ENCODE peak calls at places on chromosomes 13 and 19, in five cellular contexts. F, A, W, L and D are unnamed samples.

GRCh38 chr13:67509039-67509438 is 278.9 kb upstream of the PCDH9 start:
- DNase-seq in F (no peak), A (no peak), W (no peak), L (no peak), D (no peak)

GRCh38 chr13:64234255-64234654 is 2818.6 kb upstream of the PCDH20 start:
- DNase-seq in F (peak), A (no peak), W (no peak), L (no peak), D (no peak)

GRCh38 chr19:1455002-1455335 is 5.0 kb downstream of the APC2 start:
- DNase-seq in F (no peak), A (no peak), W (no peak), L (no peak), D (no peak)

GRCh38 chr19:40502647-40503046 is 35.8 kb downstream of the SPTBN4 start:
- DNase-seq in F (peak), A (peak), W (no peak), L (no peak), D (peak)

GRCh38 chr13:83449666-83450395 is 432.4 kb downstream of the SLITRK1 start:
- DNase-seq in F (peak), A (no peak), W (no peak), L (peak), D (no peak)

GRCh38 chr13:29140277-29140676 is 320.1 kb downstream of the MTUS2 start:
- DNase-seq in F (no peak), A (no peak), W (no peak), L (no peak), D (no peak)

GRCh38 chr13:34419025-34419424 is 523.0 kb upstream of the NBEA start:
- DNase-seq in F (no peak), A (no peak), W (no peak), L (no peak), D (no peak)

GRCh38 chr13:73913043-73913740 is 221.0 kb downstream of the KLF12 start:
- DNase-seq in F (peak), A (no peak), W (no peak), L (no peak), D (no peak)

GRCh38 chr13:28097503-28097902 is 2.9 kb downstream of the FLT3 start:
- DNase-seq in F (no peak), A (no peak), W (no peak), L (no peak), D (no peak)

GRCh38 chr19:13995878-13996765 is 10.0 kb downstream of the RFX1 start:
- DNase-seq in F (no peak), A (no peak), W (no peak), L (no peak), D (no peak)

GRCh38 chr13:90686438-90686837 is 661.0 kb upstream of the MIR17HG start:
- DNase-seq in F (peak), A (no peak), W (no peak), L (no peak), D (no peak)

GRCh38 chr19:13095393-13095784 is 7.3 kb downstream of the LYL1 start:
- DNase-seq in F (no peak), A (no peak), W (no peak), L (no peak), D (no peak)

GRCh38 chr13:75480691-75481175 is 1.2 kb downstream of the TBC1D4 start:
- DNase-seq in F (peak), A (peak), W (peak), L (no peak), D (peak)

GRCh38 chr13:98930014-98930625 is 47.7 kb downstream of the DOCK9 start:
- DNase-seq in F (no peak), A (no peak), W (no peak), L (no peak), D (no peak)

GRCh38 chr19:51002542-51003311 is 1.3 kb upstream of the KLK8 start:
- DNase-seq in F (peak), A (peak), W (peak), L (peak), D (peak)

GRCh38 chr13:62524498-62524897 is 1108.8 kb upstream of the PCDH20 start:
- DNase-seq in F (no peak), A (no peak), W (no peak), L (no peak), D (no peak)

GRCh38 chr19:15631817-15632216 is 8.9 kb upstream of the CYP4F3 start:
- DNase-seq in F (peak), A (peak), W (no peak), L (peak), D (no peak)

GRCh38 chr19:57620673-57621348 is 6.8 kb downstream of the ZNF134 start:
- DNase-seq in F (no peak), A (no peak), W (no peak), L (no peak), D (no peak)

GRCh38 chr13:33547035-33547434 is 261.5 kb upstream of the STARD13 start:
- DNase-seq in F (no peak), A (no peak), W (no peak), L (no peak), D (no peak)

GRCh38 chr19:31784631-31785237 is 435.5 kb upstream of the TSHZ3 start:
- DNase-seq in F (no peak), A (no peak), W (peak), L (no peak), D (no peak)

GRCh38 chr13:31053098-31053497 is 108.6 kb downstream of the HSPH1 start:
- DNase-seq in F (no peak), A (peak), W (no peak), L (no peak), D (no peak)

GRCh38 chr19:28838909-28839308 is 374.0 kb downstream of the UQCRFS1 start:
- DNase-seq in F (no peak), A (no peak), W (no peak), L (no peak), D (no peak)